ENCODE peak calls at places on chromosomes 16 and 17, in four cellular contexts. T is A549; B is CD4-positive, alpha-beta memory T cell; M is pancreas. O is an unnamed sample.

GRCh38 chr17:8953152-8953885 is 12.2 kb downstream of the PIK3R5 start:
- DNase-seq in M (no peak), T (no peak), B (peak; percentile 44), O (no peak)

GRCh38 chr17:77465358-77466041 is 324.7 kb downstream of the SEC14L1 start:
- DNase-seq in T (no peak), M (no peak), B (peak; percentile 82), O (peak; percentile 39)

GRCh38 chr17:41813699-41814124 is 908 bp downstream of the FKBP10 start:
- DNase-seq in B (no peak), M (no peak), T (no peak), O (no peak)

GRCh38 chr17:12631076-12631475 is 34.6 kb upstream of the MYOCD start:
- DNase-seq in M (no peak), B (no peak), T (no peak), O (no peak)

GRCh38 chr16:19911204-19911603 is 26.6 kb upstream of the GPRC5B start:
- DNase-seq in B (no peak), M (no peak), T (no peak), O (no peak)

GRCh38 chr17:81701288-81702071 is 1.7 kb upstream of the MRPL12 start:
- DNase-seq in M (no peak), B (no peak), T (no peak), O (no peak)

GRCh38 chr16:1452530-1452929 is 8.2 kb upstream of the CCDC154 start:
- DNase-seq in T (no peak), B (no peak), M (no peak), O (no peak)

GRCh38 chr17:71914042-71914441 is 206.8 kb upstream of the SOX9 start:
- DNase-seq in T (no peak), B (no peak), M (no peak), O (no peak)

GRCh38 chr17:9666461-9667050 is 21.2 kb downstream of the USP43 start:
- DNase-seq in M (no peak), B (no peak), T (no peak), O (no peak)

GRCh38 chr16:11152677-11153321 is 103.2 kb downstream of the SOCS1 start:
- DNase-seq in M (no peak), T (no peak), B (no peak), O (no peak)

GRCh38 chr17:66814570-66814969 is 20.3 kb upstream of the CACNG5 start:
- DNase-seq in M (no peak), B (no peak), T (no peak), O (no peak)

GRCh38 chr17:74528491-74529199 is 2.6 kb downstream of the CD300LB start:
- DNase-seq in B (no peak), T (no peak), M (no peak), O (no peak)

GRCh38 chr16:35881654-35882053 is 2422.2 kb downstream of the TP53TG3F start:
- DNase-seq in B (no peak), T (no peak), M (no peak), O (no peak)
- H3K9me3 ChIP-seq in B (peaks cover 3% of the 10 kb centered on the region), T (peaks cover 3% of the 10 kb centered on the region), M (no peaks in the 10 kb centered on the region), O (no peaks in the 10 kb centered on the region)

DNA sequence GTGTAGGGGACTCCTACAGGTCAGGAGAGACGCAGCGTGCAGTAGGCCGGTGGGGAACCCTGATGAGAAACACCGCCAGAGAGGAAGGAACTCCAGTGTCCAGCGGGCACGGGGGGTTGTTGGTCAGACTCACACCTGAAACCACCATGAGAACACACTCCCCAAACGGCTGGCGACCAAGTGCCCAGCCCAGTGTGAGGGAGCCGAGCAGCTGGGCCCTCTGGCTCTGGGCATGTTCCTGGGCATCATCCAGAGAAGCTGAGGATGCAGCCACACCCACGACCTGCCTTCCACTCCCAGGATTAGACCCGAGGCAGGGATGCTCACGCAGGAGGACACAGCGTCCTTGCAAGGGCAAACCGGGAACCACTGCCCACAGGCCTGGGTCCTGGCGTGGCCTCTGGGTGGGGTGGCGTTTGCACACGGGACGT is 108.3 kb upstream of the ZNF750 start:
- DNase-seq in B (no peak), T (no peak), M (no peak), O (no peak)
- H3K9me3 ChIP-seq in B (peaks cover 12% of the 10 kb centered on the region), T (peaks cover 99% of the 10 kb centered on the region), M (no peaks in the 10 kb centered on the region), O (peaks cover 11% of the 10 kb centered on the region)

DNA sequence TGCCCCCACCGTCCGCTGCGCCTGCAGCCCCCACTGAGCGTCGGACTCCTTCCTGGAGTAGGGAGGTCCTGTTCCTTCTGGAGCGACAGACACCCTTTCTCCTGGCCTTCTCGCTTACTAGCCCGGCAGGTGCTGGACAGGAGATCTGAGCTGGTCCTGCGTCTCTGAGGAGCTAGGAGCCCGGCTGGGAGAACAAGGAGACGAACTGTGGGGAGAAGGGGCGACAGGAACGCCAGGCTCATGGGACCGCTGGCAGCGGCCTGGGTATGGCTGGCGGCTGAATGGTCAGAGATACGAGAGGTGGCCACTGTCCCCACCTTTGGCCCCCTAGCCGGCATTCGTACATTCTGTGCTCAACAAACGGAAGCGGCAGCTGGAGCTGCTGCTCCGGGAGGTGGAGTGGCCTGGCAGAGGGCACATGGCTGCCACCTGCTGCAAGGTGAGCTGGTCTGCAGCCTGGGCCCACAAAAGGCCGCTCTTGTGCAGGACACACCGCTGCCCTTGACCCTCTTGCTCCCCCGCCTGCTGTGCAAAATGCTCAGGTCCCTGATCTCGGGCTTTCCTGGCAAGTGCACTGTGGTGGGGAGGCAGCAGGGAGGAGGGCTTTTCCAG is 2066.7 kb downstream of the TP53TG3F start:
- DNase-seq in T (peak; percentile 6), M (no peak), B (no peak), O (no peak)
- H3K9me3 ChIP-seq in T (no peaks in the 10 kb centered on the region), M (no peaks in the 10 kb centered on the region), B (peaks cover 9% of the 10 kb centered on the region), O (no peaks in the 10 kb centered on the region)

DNA sequence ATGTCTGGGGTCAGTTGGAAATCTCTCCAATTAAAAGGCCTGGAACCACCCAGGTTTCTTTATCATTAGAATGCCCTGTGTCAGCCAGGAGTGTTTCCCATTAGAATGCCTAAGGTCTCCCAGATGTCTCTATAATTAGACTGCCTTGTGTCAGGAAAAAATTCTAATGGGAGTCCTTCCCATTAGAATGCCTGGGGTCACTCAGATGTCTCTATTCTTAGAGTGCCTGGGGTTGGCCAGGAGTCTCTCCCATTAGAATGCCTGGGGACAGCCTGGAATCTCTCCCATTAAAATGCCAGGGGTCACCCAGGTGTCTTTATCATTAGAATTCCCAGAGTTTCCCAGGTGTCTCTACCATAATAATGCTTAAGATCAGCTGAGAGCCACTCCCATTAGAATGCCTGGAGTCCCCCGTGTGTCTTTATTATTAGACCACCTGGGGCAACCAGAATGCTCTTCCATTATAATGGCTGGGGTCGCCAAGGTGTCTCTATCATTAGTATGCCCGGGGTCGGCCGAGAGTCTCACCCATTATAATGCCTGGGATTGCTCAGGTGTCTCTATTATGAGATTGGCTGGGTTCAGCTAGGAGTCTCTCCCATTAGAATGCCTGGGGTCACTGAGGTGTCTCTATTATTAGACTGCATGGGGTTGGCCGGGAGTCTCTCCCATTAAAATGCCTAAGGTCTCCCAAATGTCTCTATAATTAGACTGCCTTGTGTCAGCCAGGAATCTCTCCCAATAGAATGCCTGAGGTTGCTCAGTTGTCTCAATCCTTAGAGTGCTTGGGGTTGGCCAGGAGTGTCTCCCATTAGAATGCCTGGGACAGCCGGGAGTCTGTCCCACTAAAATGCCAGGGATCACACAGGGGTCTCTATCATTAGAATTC is 2254.6 kb downstream of the TP53TG3F start:
- DNase-seq in M (no peak), T (no peak), B (no peak), O (no peak)
- H3K9me3 ChIP-seq in M (no peaks in the 10 kb centered on the region), T (no peaks in the 10 kb centered on the region), B (peaks cover 3% of the 10 kb centered on the region), O (no peaks in the 10 kb centered on the region)

GRCh38 chr16:3355589-3355988 is at the start of gene OR2C1:
- DNase-seq in M (no peak), T (no peak), B (no peak), O (no peak)
- H3K9me3 ChIP-seq in M (no peaks in the 10 kb centered on the region), T (peaks cover 42% of the 10 kb centered on the region), B (no peaks in the 10 kb centered on the region), O (no peaks in the 10 kb centered on the region)

GRCh38 chr16:69616082-69616481 is 50.3 kb downstream of the NFAT5 start:
- DNase-seq in B (no peak), T (no peak), M (no peak), O (no peak)
- H3K9me3 ChIP-seq in B (no peaks in the 10 kb centered on the region), T (no peaks in the 10 kb centered on the region), M (no peaks in the 10 kb centered on the region), O (no peaks in the 10 kb centered on the region)

GRCh38 chr17:52673791-52674190 is 515.3 kb upstream of the CA10 start:
- DNase-seq in M (no peak), B (no peak), T (no peak), O (no peak)
- H3K9me3 ChIP-seq in M (no peaks in the 10 kb centered on the region), B (peaks cover 4% of the 10 kb centered on the region), T (peaks cover 4% of the 10 kb centered on the region), O (no peaks in the 10 kb centered on the region)